ENCODE peak calls at places on chromosome 7, in seven cellular contexts. B is heart left ventricle, C is aorta, V is adipocyte, J is caudate nucleus, X is NT2/D1, R is posterior cingulate gyrus. A is an unnamed sample.

GRCh38 chr7:149147730-149148653 is 739 bp downstream of the ZNF398 start:
- DNase-seq in B (peak), C (peak), V (peak), J (peak), X (no peak), R (peak), A (peak)

GRCh38 chr7:38574121-38574520 is 57.1 kb downstream of the AMPH start:
- DNase-seq in B (no peak), C (no peak), V (peak), J (no peak), X (no peak), R (no peak), A (no peak)

GRCh38 chr7:57426629-57427003 is 23.4 kb upstream of the ZNF716 start:
- DNase-seq in B (no peak), C (no peak), V (no peak), J (no peak), X (no peak), R (no peak), A (no peak)

GRCh38 chr7:158265743-158266080 is 321.9 kb downstream of the PTPRN2 start:
- DNase-seq in B (no peak), C (peak), V (no peak), J (no peak), X (no peak), R (no peak), A (no peak)

GRCh38 chr7:24283900-24284698 is at the start of gene NPY:
- DNase-seq in B (no peak), C (peak), V (peak), J (no peak), X (no peak), R (no peak), A (peak)

GRCh38 chr7:28682136-28682535 is 269.8 kb downstream of the CREB5 start:
- DNase-seq in B (no peak), C (no peak), V (no peak), J (no peak), X (no peak), R (no peak), A (no peak)

GRCh38 chr7:71186535-71186934 is 54.6 kb downstream of the GALNT17 start:
- DNase-seq in B (no peak), C (no peak), V (no peak), J (no peak), X (no peak), R (no peak), A (no peak)

GRCh38 chr7:75813084-75813483 is 522 bp downstream of the CCL24 start:
- DNase-seq in B (no peak), C (no peak), V (no peak), J (no peak), X (no peak), R (no peak), A (no peak)

GRCh38 chr7:139246494-139246893 is 15.5 kb downstream of the UBN2 start:
- DNase-seq in B (no peak), C (no peak), V (no peak), J (no peak), X (no peak), R (no peak), A (no peak)

GRCh38 chr7:128759274-128759673 is 16.3 kb downstream of the OPN1SW start:
- DNase-seq in B (no peak), C (no peak), V (no peak), J (no peak), X (no peak), R (no peak), A (no peak)

GRCh38 chr7:93043393-93043985 is 74.3 kb downstream of the SAMD9 start:
- DNase-seq in B (peak), C (peak), V (peak), J (no peak), X (no peak), R (no peak), A (peak)

GRCh38 chr7:27947581-27948278 is 207.8 kb downstream of the TAX1BP1 start:
- DNase-seq in B (no peak), C (no peak), V (no peak), J (no peak), X (no peak), R (no peak), A (no peak)

GRCh38 chr7:27097686-27098492 is 2.1 kb upstream of the HOXA1 start:
- DNase-seq in B (no peak), C (no peak), V (no peak), J (no peak), X (no peak), R (no peak), A (peak)

GRCh38 chr7:106895246-106895864 is 30.3 kb downstream of the PIK3CG start:
- DNase-seq in B (no peak), C (no peak), V (no peak), J (no peak), X (no peak), R (no peak), A (no peak)

GRCh38 chr7:41058986-41059741 is 643.7 kb downstream of the INHBA start:
- DNase-seq in B (no peak), C (no peak), V (no peak), J (no peak), X (no peak), R (no peak), A (peak)

GRCh38 chr7:150941983-150942590 is 36.0 kb downstream of the KCNH2 start:
- DNase-seq in B (peak), C (peak), V (no peak), J (no peak), X (no peak), R (no peak), A (peak)

GRCh38 chr7:27157717-27158431 is 1.4 kb upstream of the HOXA7 start:
- DNase-seq in B (no peak), C (no peak), V (no peak), J (no peak), X (no peak), R (no peak), A (peak)

GRCh38 chr7:9100289-9100688 is 666.9 kb downstream of the NXPH1 start:
- DNase-seq in B (no peak), C (no peak), V (no peak), J (no peak), X (no peak), R (no peak), A (no peak)

GRCh38 chr7:111561909-111562732 is at the start of gene IMMP2L:
- DNase-seq in B (peak), C (peak), V (peak), J (peak), X (peak), R (peak), A (peak)

GRCh38 chr7:140610204-140611165 is 30.1 kb downstream of the DENND2A start:
- DNase-seq in B (no peak), C (no peak), V (no peak), J (no peak), X (no peak), R (no peak), A (no peak)

GRCh38 chr7:157253850-157254249 is 83.0 kb upstream of the DNAJB6 start:
- DNase-seq in B (peak), C (peak), V (no peak), J (peak), X (no peak), R (peak), A (no peak)

GRCh38 chr7:74183653-74184450 is 9.7 kb downstream of the EIF4H start:
- DNase-seq in B (no peak), C (no peak), V (no peak), J (no peak), X (no peak), R (no peak), A (peak)

GRCh38 chr7:98086231-98086855 is 20.3 kb upstream of the LMTK2 start:
- DNase-seq in B (no peak), C (no peak), V (no peak), J (no peak), X (no peak), R (no peak), A (no peak)

GRCh38 chr7:140542226-140542625 is 62.9 kb upstream of the MKRN1 start:
- DNase-seq in B (peak), C (no peak), V (peak), J (no peak), X (no peak), R (no peak), A (peak)